ENCODE peak calls at places on chromosomes 5 and 9, in four cellular contexts. H is IMR-90, P is H1, W is ovary. Z is an unnamed sample. For H3K36me3, the result is how much of the 10 kb centered on the place peaks cover.

GRCh38 chr5:90477073-90477472 is 2.4 kb downstream of the POLR3G start:
- DNase-seq in W (no peak), P (peak), H (no peak), Z (no peak)

GRCh38 chr5:155082401-155082800 is 68.8 kb downstream of the KIF4B start:
- DNase-seq in P (no peak), H (peak), W (no peak), Z (no peak)

GRCh38 chr5:149732500-149733128 is 2.5 kb downstream of the PPARGC1B start:
- DNase-seq in W (no peak), H (no peak), P (no peak), Z (no peak)

GRCh38 chr5:103120607-103121200 is 603 bp downstream of the PPIP5K2 start:
- DNase-seq in W (no peak), H (peak), P (no peak), Z (no peak)

GRCh38 chr9:130039504-130040147 is 3.4 kb downstream of the FNBP1 start:
- DNase-seq in H (no peak), W (no peak), P (no peak), Z (no peak)

GRCh38 chr9:33765411-33765810 is 29.9 kb upstream of the PRSS3 start:
- DNase-seq in P (no peak), H (peak), W (no peak), Z (no peak)

GRCh38 chr9:124260769-124261603 is 3.2 kb downstream of the NEK6 start:
- DNase-seq in H (peak), P (no peak), W (no peak), Z (no peak)

GRCh38 chr5:135498662-135498995 is 37.1 kb downstream of the NEUROG1 start:
- DNase-seq in W (no peak), P (no peak), H (no peak), Z (no peak)

GRCh38 chr9:95249986-95250385 is 67.5 kb downstream of the FANCC start:
- DNase-seq in H (no peak), P (no peak), W (no peak), Z (no peak)

GRCh38 chr5:158285771-158286170 is 426.8 kb upstream of the CLINT1 start:
- DNase-seq in H (no peak), P (no peak), W (no peak), Z (no peak)

GRCh38 chr5:96256795-96257470 is 176.1 kb downstream of the PCSK1 start:
- DNase-seq in H (peak), W (no peak), P (no peak), Z (no peak)

GRCh38 chr5:36528588-36528987 is 77.8 kb upstream of the SLC1A3 start:
- DNase-seq in H (no peak), P (no peak), W (no peak), Z (no peak)

GRCh38 chr5:179834120-179834519 is 13.4 kb downstream of the SQSTM1 start:
- DNase-seq in P (no peak), H (no peak), W (no peak), Z (no peak)
- H3K36me3 ChIP-seq in P (half or more), H (half or more), W (under half), Z (under half)

GRCh38 chr5:170439944-170440269 is 50.7 kb upstream of the KCNMB1 start:
- DNase-seq in P (no peak), W (no peak), H (no peak), Z (no peak)
- TF ChIP-seq POLR2A in P (no peak), W (no peak), H (no peak), Z (no peak)

GRCh38 chr5:112824197-112824596 is 36.9 kb upstream of the SRP19 start:
- DNase-seq in H (no peak), W (no peak), P (no peak), Z (no peak)
- H3K36me3 ChIP-seq in H (under half), W (under half), P (under half), Z (under half)

GRCh38 chr9:105694848-105695581 is 674 bp downstream of the TMEM38B start:
- DNase-seq in H (peak), P (peak), W (peak), Z (peak)
- TF ChIP-seq POLR2A in H (no peak), P (no peak), W (peak), Z (no peak)

GRCh38 chr5:79982136-79982535 is 8.9 kb downstream of the MTX3 start:
- DNase-seq in H (no peak), W (no peak), P (no peak), Z (no peak)

GRCh38 chr5:79986260-79986659 is 4.8 kb downstream of the MTX3 start:
- DNase-seq in P (no peak), W (no peak), H (no peak), Z (no peak)

GRCh38 chr5:79984363-79984762 is 6.7 kb downstream of the MTX3 start:
- DNase-seq in P (no peak), W (no peak), H (no peak), Z (no peak)

GRCh38 chr5:79983618-79984017 is 7.4 kb downstream of the MTX3 start:
- DNase-seq in P (no peak), W (no peak), H (no peak), Z (no peak)

DNA sequence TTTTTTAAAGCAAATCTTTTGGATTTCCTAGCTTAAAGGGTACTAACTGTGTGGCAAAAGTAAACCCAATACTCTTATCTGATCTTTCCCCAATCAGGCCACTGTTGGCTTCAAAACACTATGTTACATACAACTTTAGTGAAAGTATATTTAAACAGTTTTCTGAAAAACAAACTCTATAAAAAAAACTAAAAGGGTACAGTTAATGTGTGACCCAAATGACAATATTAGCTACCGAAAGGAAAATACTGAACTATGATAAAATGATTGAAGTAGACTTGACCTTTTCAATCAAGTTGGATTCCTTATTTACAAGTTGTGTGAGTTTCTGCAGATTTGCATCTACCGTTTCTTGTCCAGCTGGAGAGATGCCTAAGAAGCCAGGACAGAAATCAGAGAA is 5.8 kb downstream of the MTX3 start:
- DNase-seq in P (no peak), H (no peak), W (no peak), Z (no peak)
- H3K36me3 ChIP-seq in P (half or more), H (under half), W (under half), Z (under half)

GRCh38 chr5:1524799-1525623 is 1.3 kb upstream of the LPCAT1 start:
- DNase-seq in P (peak), W (peak), H (no peak), Z (no peak)

GRCh38 chr5:1523480-1523792 is 324 bp downstream of the LPCAT1 start:
- DNase-seq in H (no peak), W (no peak), P (no peak), Z (no peak)

GRCh38 chr5:1524481-1524798 is 680 bp upstream of the LPCAT1 start:
- DNase-seq in P (peak), W (peak), H (no peak), Z (no peak)

GRCh38 chr5:1522601-1523479 is 920 bp downstream of the LPCAT1 start:
- DNase-seq in P (peak), H (no peak), W (peak), Z (no peak)

DNA sequence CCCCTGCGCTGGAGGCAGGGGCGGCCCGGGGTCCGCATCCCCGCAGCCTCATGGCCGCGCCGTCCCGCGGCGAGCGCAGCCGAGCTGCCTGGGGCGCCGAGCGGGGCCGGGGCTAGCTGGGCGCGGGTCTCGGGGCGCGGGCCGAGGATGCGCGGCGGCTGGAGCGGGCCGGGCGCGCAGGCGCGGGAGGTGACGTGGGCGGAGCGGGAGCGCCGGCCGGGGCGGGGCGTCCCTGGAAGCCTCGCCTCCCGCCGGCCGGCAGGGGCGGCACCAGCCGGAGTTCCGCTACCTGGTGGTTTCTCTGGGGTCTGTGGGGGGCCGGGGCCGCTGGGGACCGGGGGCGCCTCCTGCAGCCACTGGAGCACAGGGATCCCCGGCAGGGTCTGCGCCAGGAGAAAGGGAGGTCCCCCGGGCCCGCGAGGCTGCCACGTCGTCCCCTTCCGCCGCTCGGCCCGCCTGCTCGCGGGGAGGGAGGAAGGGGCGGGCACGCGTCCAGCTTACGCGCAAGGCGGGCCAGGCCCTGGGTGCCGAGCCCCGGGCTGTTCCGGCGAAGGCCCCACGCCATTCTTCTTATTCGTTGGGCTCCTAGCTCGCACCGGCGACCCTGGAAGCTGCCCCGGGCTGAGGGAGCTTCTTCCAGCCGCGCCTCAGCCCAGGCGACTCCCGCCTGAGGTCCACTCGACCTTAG is at the start of gene LPCAT1:
- DNase-seq in P (peak), W (peak), H (peak), Z (peak)
- TF ChIP-seq POLR2A in P (peak), W (no peak), H (peak), Z (no peak)

GRCh38 chr5:176500511-176500910 is 36.7 kb downstream of the RNF44 start:
- DNase-seq in H (peak), W (no peak), P (no peak), Z (no peak)
- H3K36me3 ChIP-seq in H (under half), W (under half), P (half or more), Z (under half)

DNA sequence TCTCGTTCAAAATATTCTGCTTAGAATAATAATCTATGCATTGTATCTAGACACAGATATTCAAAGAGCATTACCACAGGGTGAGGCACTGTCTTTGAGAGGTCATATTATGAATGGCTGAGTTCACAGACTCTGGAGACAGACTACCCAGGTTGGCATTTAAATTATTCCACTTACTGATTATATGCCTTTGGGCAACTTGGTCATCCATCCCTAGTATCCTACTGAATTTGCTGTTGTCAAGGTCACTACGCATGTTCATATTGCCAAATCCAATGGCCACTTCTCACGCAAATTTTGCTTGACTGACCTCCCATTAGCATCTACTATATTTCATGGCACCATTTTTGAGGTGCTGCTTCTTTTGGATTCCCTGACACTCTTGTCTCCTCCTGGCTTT is 498.6 kb upstream of the TLE4 start:
- DNase-seq in H (no peak), P (no peak), W (no peak), Z (no peak)
- TF ChIP-seq POLR2A in H (no peak), P (no peak), W (no peak), Z (no peak)